ENCODE peak calls at places on chromosomes 12 and 14, in five cellular contexts. V, W, F, P and C are unnamed samples.

GRCh38 chr12:109582636-109583035 is 9.0 kb downstream of the MVK start:
- DNase-seq in P (no peak), F (peak), W (no peak), V (peak), C (no peak)

GRCh38 chr12:110317921-110318320 is 36.9 kb downstream of the ATP2A2 start:
- DNase-seq in F (no peak), W (peak), P (peak), V (no peak), C (no peak)

GRCh38 chr12:123910057-123910456 is 62.6 kb downstream of the CCDC92 start:
- DNase-seq in F (peak), W (no peak), V (no peak), P (no peak), C (no peak)

GRCh38 chr14:29763342-29763858 is 164.2 kb downstream of the PRKD1 start:
- DNase-seq in V (no peak), P (no peak), W (no peak), F (no peak), C (no peak)

GRCh38 chr12:109770104-109770860 is 56.7 kb downstream of the FAM222A start:
- DNase-seq in P (no peak), W (no peak), F (no peak), V (peak), C (no peak)

GRCh38 chr12:82174936-82175335 is 183.3 kb downstream of the CCDC59 start:
- DNase-seq in W (no peak), P (no peak), V (no peak), F (no peak), C (no peak)

GRCh38 chr12:96371138-96371786 is 29.0 kb downstream of the CDK17 start:
- DNase-seq in V (no peak), P (no peak), F (no peak), W (no peak), C (no peak)

GRCh38 chr14:29528889-29529288 is 398.8 kb downstream of the PRKD1 start:
- DNase-seq in V (no peak), P (no peak), F (no peak), W (peak), C (no peak)

GRCh38 chr12:104573-105081 is 38.1 kb downstream of the IQSEC3 start:
- DNase-seq in F (no peak), V (no peak), W (peak), P (no peak), C (no peak)

GRCh38 chr12:56221233-56221756 is 427 bp downstream of the RNF41 start:
- DNase-seq in V (peak), F (peak), P (peak), W (peak), C (no peak)

GRCh38 chr14:61812347-61813100 is 50.3 kb downstream of the SNAPC1 start:
- DNase-seq in P (peak), W (peak), F (peak), V (no peak), C (no peak)
- H3K4me3 ChIP-seq in P (peak), W (peak), F (peak), V (no peak), C (peak)

GRCh38 chr14:86087377-86087776 is 557.4 kb downstream of the FLRT2 start:
- DNase-seq in W (no peak), F (no peak), V (no peak), P (no peak), C (no peak)
- H3K4me3 ChIP-seq in W (no peak), F (no peak), V (no peak), P (no peak), C (no peak)

GRCh38 chr14:105577339-105577861 is 51.0 kb downstream of the TMEM121 start:
- DNase-seq in F (peak), W (no peak), P (no peak), V (peak), C (no peak)
- H3K4me3 ChIP-seq in F (no peak), W (no peak), P (no peak), V (no peak), C (no peak)

GRCh38 chr12:64177001-64177400 is 45.1 kb downstream of the KICS2 start:
- DNase-seq in W (no peak), P (no peak), F (no peak), V (no peak), C (no peak)

GRCh38 chr12:64184216-64184615 is 37.9 kb downstream of the KICS2 start:
- DNase-seq in V (no peak), F (no peak), P (no peak), W (no peak), C (no peak)

GRCh38 chr12:64178122-64178521 is 44.0 kb downstream of the KICS2 start:
- DNase-seq in V (no peak), F (no peak), P (peak), W (peak), C (no peak)

GRCh38 chr12:64180951-64181350 is 41.1 kb downstream of the KICS2 start:
- DNase-seq in W (peak), P (peak), F (no peak), V (no peak), C (no peak)

GRCh38 chr12:64181504-64182291 is 40.4 kb downstream of the KICS2 start:
- DNase-seq in F (no peak), P (peak), W (peak), V (peak), C (no peak)
- H3K4me3 ChIP-seq in F (no peak), P (no peak), W (no peak), V (no peak), C (no peak)

GRCh38 chr14:64993263-64993662 is 6.6 kb downstream of the FNTB start:
- DNase-seq in V (no peak), P (peak), F (no peak), W (peak), C (no peak)

GRCh38 chr14:64992328-64992885 is 5.7 kb downstream of the FNTB start:
- DNase-seq in P (no peak), V (no peak), W (no peak), F (no peak), C (no peak)

GRCh38 chr14:64986578-64987571 is at the start of gene FNTB:
- DNase-seq in W (peak), F (peak), P (peak), V (peak), C (peak)

GRCh38 chr14:64990939-64991338 is 4.2 kb downstream of the FNTB start:
- DNase-seq in F (no peak), V (no peak), W (no peak), P (no peak), C (no peak)

GRCh38 chr14:64990291-64990690 is 3.6 kb downstream of the FNTB start:
- DNase-seq in F (no peak), W (no peak), V (no peak), P (no peak), C (no peak)
- H3K4me3 ChIP-seq in F (no peak), W (no peak), V (no peak), P (no peak), C (no peak)

GRCh38 chr12:131775904-131776889 is 52.0 kb upstream of the MMP17 start:
- DNase-seq in P (no peak), W (no peak), V (no peak), F (no peak), C (no peak)

GRCh38 chr12:131779027-131779426 is 49.2 kb upstream of the MMP17 start:
- DNase-seq in F (no peak), V (no peak), P (no peak), W (no peak), C (no peak)

GRCh38 chr12:131773582-131774221 is 54.5 kb upstream of the MMP17 start:
- DNase-seq in V (no peak), W (no peak), P (no peak), F (no peak), C (no peak)

GRCh38 chr12:131775124-131775903 is 52.9 kb upstream of the MMP17 start:
- DNase-seq in V (no peak), F (no peak), P (no peak), W (no peak), C (no peak)

GRCh38 chr12:131774576-131774975 is 53.6 kb upstream of the MMP17 start:
- DNase-seq in F (no peak), P (no peak), V (no peak), W (no peak), C (no peak)
- H3K4me3 ChIP-seq in F (no peak), P (no peak), V (no peak), W (no peak), C (no peak)

GRCh38 chr14:60721331-60722162 is 2.6 kb downstream of the SIX4 start:
- DNase-seq in P (peak), F (peak), W (peak), V (peak), C (no peak)

GRCh38 chr14:60724080-60724618 is at the start of gene SIX4:
- DNase-seq in F (peak), W (peak), V (peak), P (peak), C (no peak)

GRCh38 chr14:60722163-60722835 is 1.9 kb downstream of the SIX4 start:
- DNase-seq in W (peak), V (peak), P (peak), F (peak), C (no peak)

GRCh38 chr14:60722836-60723217 is 1.3 kb downstream of the SIX4 start:
- DNase-seq in W (peak), V (peak), P (peak), F (no peak), C (no peak)

GRCh38 chr14:60723218-60724079 is 702 bp downstream of the SIX4 start:
- DNase-seq in W (peak), V (no peak), P (peak), F (peak), C (no peak)
- H3K4me3 ChIP-seq in W (peak), V (peak), P (peak), F (peak), C (peak)